ENCODE peak calls at places on chromosomes 4 and X, in eight cellular contexts. T is ACHN; I is AG20443; V is NCI-H2081 treated with DMSO at 0.1 percent for 48 hours; U is activated naive CD4-positive, alpha-beta T cell; F is HT1080; N is type B pancreatic cell; Q is GM12865. L is an unnamed sample.

GRCh38 chr4:110681381-110681780 is 58.5 kb upstream of the PITX2 start:
- DNase-seq in I (peak), U (no peak), Q (no peak), T (no peak), F (no peak), N (no peak), V (no peak), L (no peak)

GRCh38 chr4:186669159-186669720 is 54.4 kb downstream of the FAT1 start:
- DNase-seq in F (no peak), T (peak), U (no peak), V (no peak), I (peak), Q (no peak), N (no peak), L (no peak)

GRCh38 chr4:143587703-143588102 is 74.2 kb downstream of the SMARCA5 start:
- DNase-seq in U (no peak), I (peak), N (no peak), V (no peak), T (peak), F (no peak), Q (peak), L (peak)

GRCh38 chr4:58247792-58248191 is 1137.6 kb upstream of the IGFBP7 start:
- DNase-seq in F (peak), V (no peak), Q (no peak), I (no peak), N (no peak), T (peak), U (no peak), L (no peak)

GRCh38 chr4:150578745-150579470 is 3.0 kb upstream of the MAB21L2 start:
- DNase-seq in Q (no peak), I (no peak), U (no peak), N (no peak), F (no peak), T (peak), V (no peak), L (peak)

GRCh38 chr4:65538571-65538970 is 131.7 kb downstream of the EPHA5 start:
- DNase-seq in Q (no peak), U (no peak), T (no peak), I (no peak), V (no peak), N (no peak), F (peak), L (no peak)

GRCh38 chrX:153993079-153993478 is 20.5 kb downstream of the TMEM187 start:
- DNase-seq in N (no peak), V (no peak), T (no peak), U (no peak), Q (no peak), F (no peak), I (no peak), L (no peak)

GRCh38 chrX:8755116-8755515 is 23.2 kb upstream of the ANOS1 start:
- DNase-seq in Q (no peak), F (peak), V (no peak), U (no peak), N (no peak), I (no peak), T (peak), L (no peak)

GRCh38 chr4:52868138-52868537 is 6.0 kb downstream of the RASL11B start:
- DNase-seq in N (no peak), I (no peak), F (no peak), V (no peak), Q (no peak), U (no peak), T (no peak), L (no peak)

GRCh38 chrX:44871114-44871645 is 1.8 kb upstream of the KDM6A start:
- DNase-seq in F (no peak), T (no peak), V (no peak), I (peak), U (no peak), N (no peak), Q (no peak), L (no peak)

GRCh38 chrX:150926304-150926703 is 27.8 kb upstream of the CD99L2 start:
- DNase-seq in Q (no peak), F (no peak), T (no peak), I (peak), U (no peak), N (no peak), V (no peak), L (peak)

GRCh38 chr4:55397521-55398321 is 2.0 kb downstream of the TMEM165 start:
- DNase-seq in U (no peak), N (no peak), V (no peak), I (peak), Q (peak), T (peak), F (peak), L (peak)

GRCh38 chr4:106502106-106502699 is 133.6 kb upstream of the GIMD1 start:
- DNase-seq in Q (peak), U (no peak), I (peak), T (no peak), V (no peak), F (peak), N (no peak), L (peak)

GRCh38 chr4:138406881-138407280 is 164.7 kb upstream of the SLC7A11 start:
- DNase-seq in U (no peak), T (no peak), Q (no peak), F (no peak), N (no peak), V (no peak), I (no peak), L (no peak)

GRCh38 chrX:45428816-45429215 is 228.1 kb upstream of the DIPK2B start:
- DNase-seq in F (no peak), I (peak), Q (no peak), V (no peak), T (no peak), U (no peak), N (no peak), L (no peak)

GRCh38 chrX:125203737-125204578 is 115.7 kb upstream of the TEX13C start:
- DNase-seq in N (peak), F (peak), I (peak), Q (no peak), T (peak), V (no peak), U (no peak), L (peak)

GRCh38 chr4:110904435-110905050 is 281.7 kb upstream of the PITX2 start:
- DNase-seq in V (peak), I (no peak), Q (no peak), N (no peak), F (peak), T (no peak), U (no peak), L (no peak)

GRCh38 chr4:153152453-153153338 is 51.5 kb upstream of the TRIM2 start:
- DNase-seq in N (peak), Q (peak), U (peak), T (peak), V (peak), I (peak), F (no peak), L (peak)

GRCh38 chr4:118811008-118811764 is 24.7 kb downstream of the SEC24D start:
- DNase-seq in F (no peak), T (no peak), U (no peak), N (no peak), I (peak), Q (no peak), V (no peak), L (no peak)

GRCh38 chrX:38817004-38817703 is 15.9 kb downstream of the MID1IP1 start:
- DNase-seq in I (peak), V (no peak), Q (no peak), N (no peak), T (no peak), U (no peak), F (peak), L (no peak)

GRCh38 chr4:174595141-174595929 is 73.0 kb upstream of the HPGD start:
- DNase-seq in T (no peak), F (no peak), Q (no peak), I (no peak), U (no peak), V (no peak), N (no peak), L (no peak)

GRCh38 chr4:88791274-88791673 is 93.6 kb upstream of the NAP1L5 start:
- DNase-seq in I (peak), U (no peak), N (no peak), V (no peak), T (peak), Q (peak), F (peak), L (peak)

GRCh38 chrX:65528705-65529340 is 5.8 kb downstream of the LAS1L start:
- DNase-seq in U (peak), F (peak), V (no peak), T (peak), N (no peak), Q (peak), I (peak), L (peak)

L was measured in T47D.